ENCODE peak calls at places on chromosomes 7 and 10, in eight cellular contexts. F is pancreas; T is cardiac muscle cell; I is substantia nigra; J is thoracic aorta; C is HFFc6; V is activated CD8-positive, alpha-beta memory T cell treated with anti-CD3 and anti-CD28 coated beads for 1 hour; N is AG08395. H is an unnamed sample.

GRCh38 chr7:1668486-1668931 is 1.6 kb upstream of the ELFN1 start:
- DNase-seq in F (peak; percentile 64), T (no peak), I (no peak), J (no peak), C (no peak), V (no peak), N (no peak), H (peak; percentile 41)

GRCh38 chr10:20855398-20856038 is 41.6 kb downstream of the NEBL start:
- DNase-seq in F (no peak), T (peak; percentile 65), I (no peak), J (no peak), C (no peak), V (no peak), N (peak; percentile 3), H (no peak)

GRCh38 chr7:79377097-79377496 is 76.4 kb downstream of the MAGI2 start:
- DNase-seq in F (no peak), T (peak; percentile 62), I (no peak), J (no peak), C (no peak), V (no peak), N (no peak), H (no peak)

GRCh38 chr10:87842220-87842641 is 21.1 kb downstream of the KLLN start:
- DNase-seq in F (no peak), T (no peak), I (no peak), J (no peak), C (peak; percentile 46), V (no peak), N (no peak), H (no peak)

GRCh38 chr7:154375956-154376355 is 323.8 kb downstream of the DPP6 start:
- DNase-seq in F (no peak), T (no peak), I (no peak), J (no peak), C (no peak), V (no peak), N (no peak), H (no peak)

GRCh38 chr7:111096997-111097396 is 6.1 kb downstream of the LRRN3 start:
- DNase-seq in F (no peak), T (no peak), I (no peak), J (no peak), C (no peak), V (no peak), N (no peak), H (no peak)

GRCh38 chr7:138514044-138514443 is 54.0 kb downstream of the TRIM24 start:
- DNase-seq in F (no peak), T (no peak), I (no peak), J (no peak), C (no peak), V (no peak), N (no peak), H (no peak)

GRCh38 chr7:157660971-157661610 is 324.3 kb downstream of the DNAJB6 start:
- DNase-seq in F (no peak), T (no peak), I (no peak), J (no peak), C (no peak), V (no peak), N (no peak), H (no peak)

GRCh38 chr10:66277481-66277880 is 648.4 kb upstream of the LRRTM3 start:
- DNase-seq in F (no peak), T (no peak), I (no peak), J (no peak), C (no peak), V (no peak), N (no peak), H (no peak)

GRCh38 chr10:20372748-20373147 is 524.4 kb downstream of the NEBL start:
- DNase-seq in F (no peak), T (no peak), I (no peak), J (no peak), C (no peak), V (no peak), N (no peak), H (no peak)

GRCh38 chr10:43201545-43202131 is 63.4 kb downstream of the CSGALNACT2 start:
- DNase-seq in F (peak; percentile 57), T (no peak), I (no peak), J (no peak), C (no peak), V (no peak), N (no peak), H (peak; percentile 41)

GRCh38 chr10:83706120-83706519 is 433.2 kb upstream of the GHITM start:
- DNase-seq in F (no peak), T (no peak), I (no peak), J (no peak), C (no peak), V (no peak), N (no peak), H (no peak)

H was measured in ureter.